ENCODE peak calls at places on chromosomes 4 and X, in eight cellular contexts. N, F, S, E, B, R, W and C are unnamed samples.

GRCh38 chr4:88697588-88698329 is at the start of gene NAP1L5:
- DNase-seq in N (peak; percentile 31), F (peak; percentile 35), S (no peak), E (peak; percentile 88), B (peak; percentile 74), R (no peak), W (peak; percentile 76), C (peak; percentile 82)

GRCh38 chrX:133598596-133599334 is 183.5 kb upstream of the GPC4 start:
- DNase-seq in N (no peak), F (no peak), S (no peak), E (no peak), B (no peak), R (no peak), W (no peak), C (no peak)

GRCh38 chrX:137549846-137550534 is 15.9 kb upstream of the ZIC3 start:
- DNase-seq in N (no peak), F (no peak), S (no peak), E (no peak), B (no peak), R (no peak), W (no peak), C (no peak)

GRCh38 chrX:13750204-13750603 is 15.7 kb downstream of the OFD1 start:
- DNase-seq in N (no peak), F (no peak), S (peak; percentile 1), E (peak; percentile 49), B (no peak), R (peak; percentile 35), W (no peak), C (no peak)

GRCh38 chrX:49701323-49701722 is 5.5 kb upstream of the PAGE1 start:
- DNase-seq in N (no peak), F (no peak), S (no peak), E (no peak), B (no peak), R (no peak), W (no peak), C (no peak)

GRCh38 chrX:124641737-124642491 is 295.6 kb downstream of the SH2D1A start:
- DNase-seq in N (no peak), F (no peak), S (no peak), E (no peak), B (no peak), R (no peak), W (no peak), C (no peak)

GRCh38 chr4:9901262-9901661 is 119.8 kb downstream of the DRD5 start:
- DNase-seq in N (no peak), F (no peak), S (no peak), E (no peak), B (no peak), R (no peak), W (no peak), C (no peak)

GRCh38 chr4:105661028-105661427 is 47.5 kb downstream of the INTS12 start:
- DNase-seq in N (no peak), F (no peak), S (no peak), E (no peak), B (no peak), R (no peak), W (no peak), C (no peak)

GRCh38 chr4:114041117-114041475 is 61.6 kb upstream of the ARSJ start:
- DNase-seq in N (no peak), F (no peak), S (no peak), E (peak; percentile 66), B (no peak), R (no peak), W (no peak), C (no peak)

GRCh38 chrX:74343327-74343969 is 39.5 kb downstream of the ZCCHC13 start:
- DNase-seq in N (no peak), F (no peak), S (no peak), E (no peak), B (no peak), R (no peak), W (no peak), C (no peak)

GRCh38 chr4:25212822-25213221 is 21.0 kb upstream of the PI4K2B start:
- DNase-seq in N (no peak), F (no peak), S (no peak), E (no peak), B (no peak), R (no peak), W (no peak), C (no peak)

GRCh38 chr4:139913398-139913990 is 240.5 kb downstream of the MAML3 start:
- DNase-seq in N (no peak), F (no peak), S (no peak), E (peak; percentile 41), B (no peak), R (no peak), W (peak; percentile 70), C (no peak)

GRCh38 chr4:4606321-4606720 is 64.5 kb upstream of the STX18 start:
- DNase-seq in N (no peak), F (no peak), S (no peak), E (peak; percentile 58), B (no peak), R (no peak), W (no peak), C (no peak)

GRCh38 chr4:4343038-4343437 is 43.9 kb upstream of the NSG1 start:
- DNase-seq in N (no peak), F (no peak), S (no peak), E (no peak), B (no peak), R (no peak), W (no peak), C (no peak)

GRCh38 chr4:2284934-2285664 is 23.2 kb upstream of the MXD4 start:
- DNase-seq in N (no peak), F (no peak), S (no peak), E (peak; percentile 84), B (no peak), R (no peak), W (no peak), C (peak; percentile 13)

GRCh38 chrX:50805316-50805715 is 8.7 kb downstream of the SHROOM4 start:
- DNase-seq in N (no peak), F (no peak), S (no peak), E (no peak), B (no peak), R (no peak), W (no peak), C (no peak)

GRCh38 chr4:10456270-10457254 is 664 bp downstream of the ZNF518B start:
- DNase-seq in N (peak; percentile 34), F (peak; percentile 53), S (peak; percentile 26), E (peak; percentile 80), B (peak; percentile 77), R (no peak), W (peak; percentile 49), C (peak; percentile 70)

GRCh38 chr4:110840221-110840654 is 217.4 kb upstream of the PITX2 start:
- DNase-seq in N (no peak), F (no peak), S (no peak), E (peak; percentile 65), B (no peak), R (no peak), W (no peak), C (no peak)

GRCh38 chr4:25767877-25768475 is 94.8 kb downstream of the SEL1L3 start:
- DNase-seq in N (peak; percentile 56), F (peak; percentile 58), S (peak; percentile 1), E (peak; percentile 73), B (no peak), R (no peak), W (peak; percentile 53), C (peak; percentile 55)

GRCh38 chrX:18353931-18354368 is 538 bp downstream of the SCML2 start:
- DNase-seq in N (peak; percentile 18), F (peak; percentile 47), S (peak; percentile 6), E (peak; percentile 34), B (peak; percentile 52), R (no peak), W (peak; percentile 41), C (no peak)